ENCODE peak calls at places on chromosome 14, in six cellular contexts. S is AG09309, T is heart left ventricle, F is omental fat pad, H is B cell, K is astrocyte. U is an unnamed sample.

GRCh38 chr14:85118274-85118673 is 411.7 kb upstream of the FLRT2 start:
- DNase-seq in S (no peak), T (no peak), F (no peak), H (no peak), K (no peak), U (no peak)

GRCh38 chr14:94045101-94045500 is 19.0 kb downstream of the OTUB2 start:
- DNase-seq in S (no peak), T (no peak), F (no peak), H (no peak), K (no peak), U (no peak)

GRCh38 chr14:102221026-102221425 is 81.3 kb downstream of the WDR20 start:
- DNase-seq in S (no peak), T (no peak), F (no peak), H (no peak), K (no peak), U (no peak)

GRCh38 chr14:80188571-80188970 is 22.7 kb downstream of the DIO2 start:
- DNase-seq in S (no peak), T (no peak), F (no peak), H (no peak), K (no peak), U (no peak)

GRCh38 chr14:58572092-58572853 is 65.5 kb upstream of the DACT1 start:
- DNase-seq in S (no peak), T (no peak), F (no peak), H (no peak), K (peak), U (no peak)

GRCh38 chr14:54529811-54530210 is 20.1 kb downstream of the CGRRF1 start:
- DNase-seq in S (peak), T (no peak), F (no peak), H (no peak), K (peak), U (no peak)

GRCh38 chr14:79911762-79912161 is 299.5 kb downstream of the DIO2 start:
- DNase-seq in S (no peak), T (no peak), F (no peak), H (no peak), K (no peak), U (no peak)

GRCh38 chr14:23430733-23431105 is 4.7 kb downstream of the MYH7 start:
- DNase-seq in S (no peak), T (no peak), F (no peak), H (no peak), K (peak), U (no peak)

GRCh38 chr14:28577711-28578131 is 188.9 kb upstream of the FOXG1 start:
- DNase-seq in S (no peak), T (no peak), F (no peak), H (no peak), K (peak), U (no peak)

GRCh38 chr14:90644882-90645281 is 171.3 kb downstream of the TTC7B start:
- DNase-seq in S (peak), T (no peak), F (no peak), H (no peak), K (peak), U (no peak)

GRCh38 chr14:104894331-104895206 is 29.5 kb downstream of the CEP170B start:
- DNase-seq in S (no peak), T (peak), F (no peak), H (no peak), K (no peak), U (no peak)

GRCh38 chr14:24411468-24412454 is 13.0 kb downstream of the NYNRIN start:
- DNase-seq in S (peak), T (peak), F (no peak), H (peak), K (peak), U (no peak)

GRCh38 chr14:50545618-50546017 is 13.2 kb upstream of the MAP4K5 start:
- DNase-seq in S (no peak), T (no peak), F (no peak), H (no peak), K (no peak), U (no peak)

GRCh38 chr14:85675957-85676356 is 146.0 kb downstream of the FLRT2 start:
- DNase-seq in S (no peak), T (no peak), F (no peak), H (no peak), K (no peak), U (no peak)

GRCh38 chr14:104339829-104340228 is 201.4 kb downstream of the KIF26A start:
- DNase-seq in S (no peak), T (no peak), F (no peak), H (no peak), K (no peak), U (no peak)

GRCh38 chr14:35883677-35884293 is 57.6 kb downstream of the BRMS1L start:
- DNase-seq in S (no peak), T (no peak), F (no peak), H (no peak), K (no peak), U (no peak)

GRCh38 chr14:79161576-79161975 is 991.4 kb downstream of the NRXN3 start:
- DNase-seq in S (peak), T (no peak), F (no peak), H (no peak), K (peak), U (peak)

GRCh38 chr14:58362798-58363412 is 32.8 kb upstream of the TOMM20L start:
- DNase-seq in S (no peak), T (no peak), F (no peak), H (no peak), K (peak), U (no peak)

GRCh38 chr14:89921896-89922548 is 32.5 kb downstream of the EFCAB11 start:
- DNase-seq in S (peak), T (no peak), F (no peak), H (no peak), K (peak), U (no peak)

GRCh38 chr14:66624319-66624937 is 116.5 kb downstream of the GPHN start:
- DNase-seq in S (peak), T (peak), F (no peak), H (peak), K (peak), U (peak)

GRCh38 chr14:32077081-32078029 is at the start of gene ARHGAP5:
- DNase-seq in S (no peak), T (peak), F (no peak), H (peak), K (peak), U (peak)

DNA sequence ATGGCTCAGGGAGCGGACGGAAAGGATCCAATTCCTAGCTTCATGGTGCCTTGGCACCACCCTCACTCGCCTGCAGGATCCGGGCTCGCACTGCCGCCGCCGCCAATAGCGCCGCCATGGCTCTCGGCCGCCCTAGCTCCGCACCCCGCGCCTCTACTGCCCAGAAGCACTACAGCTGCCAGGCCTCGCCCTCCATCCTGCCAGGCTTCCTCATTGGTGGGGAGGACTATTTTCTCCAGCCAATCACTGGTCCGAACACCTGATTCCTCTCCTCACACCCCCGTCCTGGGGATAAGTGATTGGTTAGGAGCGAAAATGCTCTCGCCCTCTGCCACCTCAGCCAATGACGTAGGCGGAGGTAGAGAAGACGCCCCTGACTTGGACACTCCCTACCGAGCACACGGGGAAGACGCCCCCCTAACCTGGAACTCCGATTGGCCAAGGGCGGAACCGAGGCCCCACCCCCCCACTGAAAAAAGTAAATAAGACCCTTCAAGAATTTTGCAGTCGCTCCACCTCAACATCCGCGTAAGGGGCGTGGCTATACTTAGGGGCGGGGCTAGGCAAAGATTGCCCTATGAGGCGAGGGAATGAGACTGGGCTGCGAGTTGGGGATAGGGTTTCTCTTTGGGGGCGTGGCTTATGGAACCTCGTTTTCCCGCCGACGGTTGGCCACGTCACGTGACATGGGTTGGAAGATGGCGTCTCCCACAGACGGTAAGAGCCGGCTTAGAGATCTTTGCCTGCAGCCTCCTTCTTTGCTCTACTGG is at the start of the genes ALDH6A1 and LIN52:
- DNase-seq in S (peak), T (peak), F (peak), H (peak), K (peak), U (peak)
- TF ChIP-seq CTCF in S (no peak), T (no peak), F (no peak), H (no peak), K (no peak), U (no peak)

DNA sequence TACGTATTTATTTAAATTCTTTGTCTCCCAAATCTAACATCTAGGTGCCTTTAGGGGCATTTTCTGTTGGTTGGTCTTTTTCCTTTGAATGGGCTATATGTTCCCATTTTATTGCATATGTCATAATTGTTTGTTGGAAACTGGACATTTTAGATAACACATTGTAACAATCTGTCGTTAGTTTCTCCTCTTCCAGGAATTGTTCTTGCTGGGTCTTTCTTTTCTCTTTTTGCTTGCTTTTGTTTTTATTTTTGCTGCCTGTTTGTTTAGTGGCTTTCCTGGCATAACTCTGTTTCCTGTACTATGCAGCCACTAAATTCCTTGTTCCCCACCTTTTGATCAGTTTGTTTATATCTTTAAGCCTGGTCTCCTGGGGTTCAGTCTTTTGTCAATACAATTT is 244.3 kb upstream of the RTL1 start:
- DNase-seq in S (no peak), T (no peak), F (no peak), H (no peak), K (no peak), U (no peak)
- TF ChIP-seq CTCF in S (no peak), T (no peak), F (no peak), H (no peak), K (no peak), U (no peak)

DNA sequence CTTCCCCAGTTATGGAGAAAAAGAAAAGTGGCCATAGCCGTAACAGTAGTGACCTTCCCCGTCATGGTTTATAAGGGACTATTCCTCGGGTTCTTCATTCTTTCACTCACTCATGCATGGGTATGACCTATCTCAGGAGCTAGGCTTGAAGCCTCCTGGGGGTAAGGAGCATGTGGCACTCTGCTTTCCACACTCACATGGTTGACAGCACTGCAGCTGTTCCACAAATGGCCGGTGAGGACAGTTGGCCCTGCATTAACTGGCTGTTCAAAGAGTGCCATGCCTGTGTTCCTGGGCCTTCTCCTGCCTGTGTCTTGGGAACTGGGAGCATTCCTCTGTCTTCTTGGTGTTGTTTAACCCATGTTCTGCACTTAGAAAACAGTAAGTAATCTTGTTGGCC is 66.2 kb upstream of the PNMA1 start:
- DNase-seq in S (no peak), T (no peak), F (no peak), H (no peak), K (no peak), U (no peak)
- TF ChIP-seq CTCF in S (no peak), T (no peak), F (no peak), H (no peak), K (no peak), U (no peak)

GRCh38 chr14:34099630-34100029 is 148.8 kb upstream of the EGLN3 start:
- DNase-seq in S (no peak), T (no peak), F (no peak), H (no peak), K (no peak), U (no peak)

GRCh38 chr14:34103176-34103575 is 152.3 kb upstream of the EGLN3 start:
- DNase-seq in S (no peak), T (no peak), F (no peak), H (no peak), K (peak), U (no peak)

GRCh38 chr14:34094384-34094783 is 143.5 kb upstream of the EGLN3 start:
- DNase-seq in S (no peak), T (no peak), F (no peak), H (no peak), K (no peak), U (no peak)

GRCh38 chr14:34098045-34098984 is 147.4 kb upstream of the EGLN3 start:
- DNase-seq in S (no peak), T (no peak), F (no peak), H (no peak), K (peak), U (peak)

GRCh38 chr14:34098985-34099349 is 148.1 kb upstream of the EGLN3 start:
- DNase-seq in S (no peak), T (no peak), F (no peak), H (no peak), K (no peak), U (no peak)
- TF ChIP-seq CTCF in S (no peak), T (no peak), F (no peak), H (no peak), K (no peak), U (peak)

GRCh38 chr14:68178282-68178681 is 358.7 kb downstream of the RAD51B start:
- DNase-seq in S (no peak), T (no peak), F (no peak), H (no peak), K (peak), U (no peak)

GRCh38 chr14:68177728-68178127 is 358.1 kb downstream of the RAD51B start:
- DNase-seq in S (no peak), T (no peak), F (no peak), H (no peak), K (no peak), U (no peak)

GRCh38 chr14:68173227-68173972 is 353.8 kb downstream of the RAD51B start:
- DNase-seq in S (no peak), T (no peak), F (no peak), H (no peak), K (peak), U (no peak)

GRCh38 chr14:68174446-68174845 is 354.9 kb downstream of the RAD51B start:
- DNase-seq in S (no peak), T (no peak), F (no peak), H (no peak), K (peak), U (no peak)

DNA sequence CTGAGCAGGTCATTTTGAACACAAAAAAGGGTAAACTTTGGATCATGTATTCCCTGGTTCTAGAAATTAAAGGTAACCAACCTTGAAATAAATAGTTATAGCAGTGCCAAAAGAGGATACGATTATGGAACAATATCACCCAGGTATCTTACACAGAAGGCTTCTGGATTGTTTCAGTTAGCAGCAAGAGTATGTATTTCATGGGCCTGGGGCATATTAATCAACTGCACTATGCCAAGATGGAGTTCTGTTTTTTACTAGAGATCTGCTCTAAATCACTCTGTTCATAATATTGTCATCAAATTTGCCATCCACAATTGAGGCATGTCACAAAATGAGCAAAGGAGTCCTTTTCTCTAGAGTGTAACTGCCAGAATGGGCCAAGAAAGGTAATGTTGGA is 357.1 kb downstream of the RAD51B start:
- DNase-seq in S (no peak), T (no peak), F (no peak), H (no peak), K (no peak), U (no peak)
- TF ChIP-seq CTCF in S (no peak), T (no peak), F (no peak), H (no peak), K (no peak), U (no peak)

GRCh38 chr14:70094631-70095030 is 94.1 kb downstream of the SLC8A3 start:
- DNase-seq in S (no peak), T (no peak), F (no peak), H (no peak), K (no peak), U (no peak)

GRCh38 chr14:70098257-70098809 is 90.4 kb downstream of the SLC8A3 start:
- DNase-seq in S (no peak), T (no peak), F (no peak), H (no peak), K (no peak), U (no peak)

GRCh38 chr14:70097576-70098256 is 91.0 kb downstream of the SLC8A3 start:
- DNase-seq in S (no peak), T (no peak), F (no peak), H (no peak), K (no peak), U (no peak)

GRCh38 chr14:70094106-70094505 is 94.6 kb downstream of the SLC8A3 start:
- DNase-seq in S (no peak), T (no peak), F (no peak), H (no peak), K (no peak), U (no peak)

GRCh38 chr14:70096866-70097265 is 91.9 kb downstream of the SLC8A3 start:
- DNase-seq in S (no peak), T (no peak), F (no peak), H (no peak), K (no peak), U (no peak)
- TF ChIP-seq CTCF in S (no peak), T (no peak), F (no peak), H (no peak), K (no peak), U (no peak)

DNA sequence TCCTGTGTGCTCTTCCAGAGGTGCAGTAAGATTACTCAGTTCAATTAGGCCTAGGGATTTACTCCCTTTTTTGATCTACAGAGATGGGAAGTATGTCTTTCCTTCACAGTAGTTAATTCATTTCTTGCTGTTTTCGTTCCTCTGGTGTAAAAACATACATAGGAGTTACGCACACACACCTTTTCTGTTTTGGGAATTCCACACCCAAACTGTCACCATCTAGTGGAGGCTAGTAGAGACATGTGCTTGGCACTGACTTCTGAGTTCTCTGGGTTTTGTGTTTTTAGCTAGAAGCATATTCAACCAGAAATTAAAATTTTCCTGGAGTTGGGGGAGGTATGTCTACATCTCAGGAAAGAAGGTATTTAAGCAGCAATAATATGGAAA is 1.4 kb downstream of the SUSD6 start:
- DNase-seq in S (no peak), T (no peak), F (no peak), H (no peak), K (no peak), U (no peak)
- TF ChIP-seq CTCF in S (peak), T (peak), F (no peak), H (no peak), K (peak), U (no peak)

DNA sequence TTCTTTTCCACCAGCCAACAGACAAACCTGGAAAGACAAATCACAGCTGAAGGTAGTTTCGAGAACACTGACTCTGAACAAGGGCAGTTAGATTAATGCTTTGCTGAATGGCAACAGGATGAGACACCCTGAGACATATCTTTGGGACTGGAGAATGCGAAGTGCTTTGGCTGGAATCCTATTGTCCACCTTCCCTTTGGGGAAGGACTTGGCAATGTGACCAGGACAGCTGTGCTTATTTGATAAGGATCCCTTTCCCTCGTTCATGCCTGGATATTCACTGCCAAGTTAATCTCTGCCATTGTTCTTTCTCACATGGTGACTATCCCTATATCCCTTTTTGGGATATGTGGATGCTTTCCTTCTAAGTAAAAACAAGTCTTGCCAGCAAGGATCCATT is 537.1 kb upstream of the SEL1L start:
- DNase-seq in S (no peak), T (no peak), F (no peak), H (no peak), K (no peak), U (no peak)
- TF ChIP-seq CTCF in S (no peak), T (no peak), F (no peak), H (no peak), K (no peak), U (no peak)

DNA sequence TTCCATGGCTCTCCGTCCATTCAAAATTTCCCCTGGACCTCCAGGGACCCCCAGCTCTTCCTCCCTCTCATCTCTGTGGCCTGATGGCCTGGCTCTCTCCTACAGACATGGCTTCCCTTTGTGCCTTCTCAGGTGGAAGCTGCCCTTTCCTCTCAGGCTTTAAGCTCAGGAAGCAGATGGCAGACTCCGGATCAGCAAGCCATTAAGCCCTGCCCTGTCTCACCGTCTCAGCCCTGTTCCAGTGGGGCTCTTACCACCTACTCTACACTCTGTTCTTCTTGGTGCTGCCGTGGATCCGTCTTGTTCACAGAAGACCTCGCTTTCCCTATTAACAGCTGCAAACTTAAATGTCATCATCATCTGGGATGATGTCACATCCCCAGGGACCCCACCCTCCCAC is 33.1 kb downstream of the NPC2 start:
- DNase-seq in S (no peak), T (no peak), F (no peak), H (no peak), K (no peak), U (no peak)
- TF ChIP-seq CTCF in S (no peak), T (no peak), F (no peak), H (no peak), K (no peak), U (no peak)

DNA sequence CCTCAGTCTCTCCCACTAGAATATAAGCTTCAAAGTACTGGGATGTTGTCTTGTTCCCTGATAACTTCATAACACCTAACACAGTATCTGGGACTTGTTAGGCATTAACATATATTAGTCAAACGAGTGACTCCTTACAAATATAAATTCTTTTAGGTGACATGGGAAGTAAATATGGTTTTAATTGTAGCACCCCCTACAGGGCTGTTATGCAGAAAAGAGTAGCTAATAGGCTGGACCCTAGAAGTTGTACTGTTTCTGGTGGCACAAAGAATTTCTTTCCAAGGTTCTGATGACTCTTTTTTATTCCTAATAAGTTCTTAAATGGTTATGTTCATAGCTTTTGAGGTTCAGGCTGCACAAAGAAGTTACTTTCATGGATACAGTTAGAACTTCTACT is 29.8 kb downstream of the GPATCH2L start:
- DNase-seq in S (no peak), T (no peak), F (no peak), H (no peak), K (no peak), U (no peak)
- TF ChIP-seq CTCF in S (peak), T (peak), F (no peak), H (no peak), K (peak), U (no peak)

U was measured in mesothelial cell of epicardium.